ENCODE peak calls at places on chromosomes 1 and 21, in five cellular contexts. One of them, this sample, is unnamed.

GRCh38 chr1:23371987-23372386 is 2.4 kb upstream of the ZNF436 start:
- DNase-seq in thoracic aorta: no peak
- DNase-seq in stomach: no peak
- DNase-seq in CD8-positive, alpha-beta T cell: no peak
- DNase-seq in fibroblast of lung: no peak
- DNase-seq in this sample: no peak

GRCh38 chr1:212918751-212919150 is 31.6 kb upstream of the VASH2 start:
- DNase-seq in thoracic aorta: no peak
- DNase-seq in stomach: no peak
- DNase-seq in CD8-positive, alpha-beta T cell: no peak
- DNase-seq in fibroblast of lung: no peak
- DNase-seq in this sample: no peak

GRCh38 chr1:214154596-214155261 is 126.2 kb upstream of the SMYD2 start:
- DNase-seq in thoracic aorta: no peak
- DNase-seq in stomach: no peak
- DNase-seq in CD8-positive, alpha-beta T cell: no peak
- DNase-seq in fibroblast of lung: no peak
- DNase-seq in this sample: no peak

GRCh38 chr1:27588256-27589232 is 15.4 kb downstream of the AHDC1 start:
- DNase-seq in thoracic aorta: no peak
- DNase-seq in stomach: no peak
- DNase-seq in CD8-positive, alpha-beta T cell: no peak
- DNase-seq in fibroblast of lung: no peak
- DNase-seq in this sample: no peak

GRCh38 chr1:217354900-217355299 is 276.0 kb downstream of the GPATCH2 start:
- DNase-seq in thoracic aorta: no peak
- DNase-seq in stomach: no peak
- DNase-seq in CD8-positive, alpha-beta T cell: no peak
- DNase-seq in fibroblast of lung: no peak
- DNase-seq in this sample: no peak

GRCh38 chr1:53979712-53980450 is 33.7 kb downstream of the LRRC42 start:
- DNase-seq in thoracic aorta: no peak
- DNase-seq in stomach: no peak
- DNase-seq in CD8-positive, alpha-beta T cell: no peak
- DNase-seq in fibroblast of lung: no peak
- DNase-seq in this sample: no peak

GRCh38 chr1:18077657-18078215 is 29.9 kb upstream of the IGSF21 start:
- DNase-seq in thoracic aorta: no peak
- DNase-seq in stomach: no peak
- DNase-seq in CD8-positive, alpha-beta T cell: no peak
- DNase-seq in fibroblast of lung: no peak
- DNase-seq in this sample: no peak

GRCh38 chr1:228039504-228039903 is 32.7 kb downstream of the WNT3A start:
- DNase-seq in thoracic aorta: no peak
- DNase-seq in stomach: peak; percentile 0
- DNase-seq in CD8-positive, alpha-beta T cell: no peak
- DNase-seq in fibroblast of lung: no peak
- DNase-seq in this sample: no peak

GRCh38 chr1:107135466-107135865 is 5.4 kb upstream of the NTNG1 start:
- DNase-seq in thoracic aorta: no peak
- DNase-seq in stomach: no peak
- DNase-seq in CD8-positive, alpha-beta T cell: no peak
- DNase-seq in fibroblast of lung: peak; percentile 66
- DNase-seq in this sample: no peak

GRCh38 chr1:164184273-164184672 is 374.7 kb upstream of the PBX1 start:
- DNase-seq in thoracic aorta: no peak
- DNase-seq in stomach: no peak
- DNase-seq in CD8-positive, alpha-beta T cell: no peak
- DNase-seq in fibroblast of lung: no peak
- DNase-seq in this sample: no peak

GRCh38 chr1:17587693-17588047 is 48.2 kb downstream of the ARHGEF10L start:
- DNase-seq in thoracic aorta: no peak
- DNase-seq in stomach: no peak
- DNase-seq in CD8-positive, alpha-beta T cell: no peak
- DNase-seq in fibroblast of lung: peak; percentile 75
- DNase-seq in this sample: no peak

GRCh38 chr1:116292929-116293725 is 79.9 kb upstream of the ATP1A1 start:
- DNase-seq in thoracic aorta: no peak
- DNase-seq in stomach: no peak
- DNase-seq in CD8-positive, alpha-beta T cell: no peak
- DNase-seq in fibroblast of lung: no peak
- DNase-seq in this sample: no peak

GRCh38 chr1:39407889-39408640 is 83.4 kb upstream of the BMP8A start:
- DNase-seq in thoracic aorta: no peak
- DNase-seq in stomach: no peak
- DNase-seq in CD8-positive, alpha-beta T cell: no peak
- DNase-seq in fibroblast of lung: no peak
- DNase-seq in this sample: no peak

GRCh38 chr1:6445062-6445763 is 20.6 kb downstream of the ESPN start:
- DNase-seq in thoracic aorta: no peak
- DNase-seq in stomach: peak; percentile 80
- DNase-seq in CD8-positive, alpha-beta T cell: peak; percentile 46
- DNase-seq in fibroblast of lung: peak; percentile 37
- DNase-seq in this sample: no peak

GRCh38 chr1:157920748-157921147 is 72.7 kb upstream of the KIRREL1 start:
- DNase-seq in thoracic aorta: no peak
- DNase-seq in stomach: no peak
- DNase-seq in CD8-positive, alpha-beta T cell: no peak
- DNase-seq in fibroblast of lung: no peak
- DNase-seq in this sample: no peak

GRCh38 chr1:22472596-22472995 is 20.9 kb downstream of the ZBTB40 start:
- DNase-seq in thoracic aorta: no peak
- DNase-seq in stomach: peak; percentile 77
- DNase-seq in CD8-positive, alpha-beta T cell: no peak
- DNase-seq in fibroblast of lung: no peak
- DNase-seq in this sample: no peak

GRCh38 chr1:44672956-44673674 is 1.2 kb downstream of the TMEM53 start:
- DNase-seq in thoracic aorta: no peak
- DNase-seq in stomach: no peak
- DNase-seq in CD8-positive, alpha-beta T cell: no peak
- DNase-seq in fibroblast of lung: no peak
- DNase-seq in this sample: no peak

GRCh38 chr1:232594768-232595698 is 34.9 kb downstream of the SIPA1L2 start:
- DNase-seq in thoracic aorta: no peak
- DNase-seq in stomach: no peak
- DNase-seq in CD8-positive, alpha-beta T cell: no peak
- DNase-seq in fibroblast of lung: no peak
- DNase-seq in this sample: no peak

GRCh38 chr1:161738627-161739287 is 10.8 kb upstream of the DUSP12 start:
- DNase-seq in thoracic aorta: no peak
- DNase-seq in stomach: peak; percentile 55
- DNase-seq in CD8-positive, alpha-beta T cell: peak; percentile 68
- DNase-seq in fibroblast of lung: peak; percentile 84
- DNase-seq in this sample: no peak

GRCh38 chr21:46081022-46081861 is 16.7 kb upstream of the COL6A2 start:
- DNase-seq in thoracic aorta: no peak
- DNase-seq in stomach: peak; percentile 22
- DNase-seq in CD8-positive, alpha-beta T cell: peak; percentile 8
- DNase-seq in fibroblast of lung: peak; percentile 35
- DNase-seq in this sample: no peak

GRCh38 chr1:170157820-170158219 is 12.1 kb downstream of the NTMT2 start:
- DNase-seq in thoracic aorta: no peak
- DNase-seq in stomach: no peak
- DNase-seq in CD8-positive, alpha-beta T cell: no peak
- DNase-seq in fibroblast of lung: no peak
- DNase-seq in this sample: no peak

GRCh38 chr1:84103197-84103992 is 40.7 kb upstream of the PRKACB start:
- DNase-seq in thoracic aorta: no peak
- DNase-seq in stomach: no peak
- DNase-seq in CD8-positive, alpha-beta T cell: no peak
- DNase-seq in fibroblast of lung: peak; percentile 92
- DNase-seq in this sample: peak; percentile 37

GRCh38 chr1:111334169-111334568 is 43.5 kb downstream of the CHIA start:
- DNase-seq in thoracic aorta: no peak
- DNase-seq in stomach: peak; percentile 53
- DNase-seq in CD8-positive, alpha-beta T cell: peak; percentile 54
- DNase-seq in fibroblast of lung: peak; percentile 55
- DNase-seq in this sample: no peak

GRCh38 chr1:154199563-154199879 is 6.6 kb downstream of the CFAP141 start:
- DNase-seq in thoracic aorta: no peak
- DNase-seq in stomach: no peak
- DNase-seq in CD8-positive, alpha-beta T cell: no peak
- DNase-seq in fibroblast of lung: peak; percentile 30
- DNase-seq in this sample: no peak
- H3K27ac ChIP-seq in thoracic aorta: no peak overlapping the region
- H3K27ac ChIP-seq in stomach: peak overlapping the region; percentile 38
- H3K27ac ChIP-seq in CD8-positive, alpha-beta T cell: no peak overlapping the region
- H3K27ac ChIP-seq in fibroblast of lung: no peak overlapping the region
- H3K27ac ChIP-seq in this sample: no peak overlapping the region

DNA sequence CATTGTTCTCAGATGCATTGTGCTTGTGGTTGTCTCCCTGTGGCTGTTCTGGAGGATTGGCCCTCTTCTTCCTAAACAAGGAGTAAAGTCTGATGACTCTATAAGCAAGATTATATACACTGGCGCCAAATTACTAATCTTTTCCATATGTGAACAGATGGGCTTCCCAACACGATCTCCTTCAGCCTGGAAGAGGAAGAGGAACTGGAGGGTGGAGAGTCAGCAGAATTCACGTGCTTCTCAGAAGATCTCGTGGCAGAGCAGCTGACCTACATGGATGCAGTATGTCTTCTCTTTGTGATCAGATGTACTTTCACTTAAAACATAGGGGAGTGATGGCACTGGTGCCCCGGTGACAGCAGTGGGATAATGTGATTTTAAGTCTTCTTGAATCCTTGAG is 78.7 kb downstream of the RGL1 start:
- DNase-seq in thoracic aorta: no peak
- DNase-seq in stomach: no peak
- DNase-seq in CD8-positive, alpha-beta T cell: no peak
- DNase-seq in fibroblast of lung: no peak
- DNase-seq in this sample: no peak
- H3K27ac ChIP-seq in thoracic aorta: no peak overlapping the region
- H3K27ac ChIP-seq in stomach: no peak overlapping the region
- H3K27ac ChIP-seq in CD8-positive, alpha-beta T cell: no peak overlapping the region
- H3K27ac ChIP-seq in fibroblast of lung: no peak overlapping the region
- H3K27ac ChIP-seq in this sample: no peak overlapping the region

GRCh38 chr1:205303247-205303888 is 18.2 kb downstream of the NUAK2 start:
- DNase-seq in thoracic aorta: no peak
- DNase-seq in stomach: no peak
- DNase-seq in CD8-positive, alpha-beta T cell: no peak
- DNase-seq in fibroblast of lung: no peak
- DNase-seq in this sample: no peak

GRCh38 chr1:205304695-205305070 is 16.9 kb downstream of the NUAK2 start:
- DNase-seq in thoracic aorta: no peak
- DNase-seq in stomach: no peak
- DNase-seq in CD8-positive, alpha-beta T cell: no peak
- DNase-seq in fibroblast of lung: no peak
- DNase-seq in this sample: no peak

GRCh38 chr1:205301220-205301821 is 20.2 kb downstream of the NUAK2 start:
- DNase-seq in thoracic aorta: no peak
- DNase-seq in stomach: peak; percentile 87
- DNase-seq in CD8-positive, alpha-beta T cell: no peak
- DNase-seq in fibroblast of lung: peak; percentile 66
- DNase-seq in this sample: no peak

GRCh38 chr1:205301842-205302588 is 19.5 kb downstream of the NUAK2 start:
- DNase-seq in thoracic aorta: no peak
- DNase-seq in stomach: no peak
- DNase-seq in CD8-positive, alpha-beta T cell: no peak
- DNase-seq in fibroblast of lung: no peak
- DNase-seq in this sample: no peak

DNA sequence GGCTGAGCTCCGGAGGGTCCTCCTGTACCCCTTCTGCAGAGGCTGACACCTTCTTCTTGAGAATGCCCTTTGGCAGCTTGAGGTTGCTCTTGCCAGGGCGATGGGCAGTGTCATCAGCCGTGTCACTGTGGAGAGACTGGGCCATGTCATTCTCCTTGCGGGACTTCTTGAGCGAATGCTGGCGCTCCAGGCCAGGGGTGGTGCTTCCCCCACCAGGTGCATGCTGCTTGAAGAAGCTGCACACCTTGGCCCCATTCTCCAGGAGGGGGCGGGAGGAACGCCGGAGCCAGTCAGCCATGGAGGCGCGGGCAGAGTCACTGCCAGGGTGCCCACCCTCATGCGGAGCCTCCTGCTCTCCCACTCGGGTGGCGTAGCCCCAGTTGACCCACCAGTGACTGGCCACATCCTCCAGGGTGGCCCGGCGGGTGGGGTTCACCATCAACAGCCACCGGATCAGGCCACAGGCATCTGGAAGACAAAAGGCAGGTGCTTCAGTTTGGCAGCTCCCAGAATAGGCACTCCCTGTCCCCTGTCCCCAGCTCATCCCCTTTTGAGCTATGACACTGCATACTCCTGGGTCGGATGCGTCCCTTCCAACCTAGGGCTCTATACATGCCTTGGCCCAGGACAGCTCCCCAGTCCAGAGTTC is 17.4 kb downstream of the NUAK2 start:
- DNase-seq in thoracic aorta: no peak
- DNase-seq in stomach: no peak
- DNase-seq in CD8-positive, alpha-beta T cell: no peak
- DNase-seq in fibroblast of lung: no peak
- DNase-seq in this sample: no peak
- H3K27ac ChIP-seq in thoracic aorta: no peak overlapping the region
- H3K27ac ChIP-seq in stomach: no peak overlapping the region
- H3K27ac ChIP-seq in CD8-positive, alpha-beta T cell: no peak overlapping the region
- H3K27ac ChIP-seq in fibroblast of lung: no peak overlapping the region
- H3K27ac ChIP-seq in this sample: no peak overlapping the region

DNA sequence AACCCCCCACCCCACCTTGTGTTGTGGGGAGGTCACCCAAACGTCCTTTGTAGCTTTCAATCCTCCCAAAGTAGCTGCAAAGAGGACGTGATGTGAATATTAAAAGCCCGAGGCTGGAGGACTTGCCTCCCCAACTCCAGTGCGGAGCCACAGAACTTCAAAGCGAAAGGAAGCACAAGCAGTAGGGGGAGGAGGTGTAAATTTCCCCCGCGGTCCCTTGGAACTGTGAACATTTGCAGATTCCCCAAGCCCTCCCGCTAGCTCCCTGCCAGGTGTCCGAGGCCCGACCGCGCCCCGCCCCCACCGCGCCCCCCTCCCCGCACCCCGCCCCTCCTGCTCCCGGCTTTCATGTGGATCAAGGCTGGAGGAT is 41.5 kb upstream of the HAO2 start:
- DNase-seq in thoracic aorta: no peak
- DNase-seq in stomach: no peak
- DNase-seq in CD8-positive, alpha-beta T cell: no peak
- DNase-seq in fibroblast of lung: no peak
- DNase-seq in this sample: no peak
- H3K27ac ChIP-seq in thoracic aorta: no peak overlapping the region
- H3K27ac ChIP-seq in stomach: no peak overlapping the region
- H3K27ac ChIP-seq in CD8-positive, alpha-beta T cell: no peak overlapping the region
- H3K27ac ChIP-seq in fibroblast of lung: no peak overlapping the region
- H3K27ac ChIP-seq in this sample: no peak overlapping the region

This sample was measured in substantia nigra.